ENCODE peak calls at places on chromosomes 6 and 20, in six cellular contexts. K is transverse colon; B is neuronal stem cell; R is CD4-positive, CD25-positive, alpha-beta regulatory T cell; C is CD8-positive, alpha-beta memory T cell; Q is IMR-90. J is an unnamed sample.

GRCh38 chr20:8740265-8740664 is 328.6 kb upstream of the PLCB4 start:
- DNase-seq in K (no peak), B (no peak), R (no peak), C (no peak), Q (no peak), J (no peak)

GRCh38 chr20:61640171-61640570 is 388.1 kb downstream of the CDH4 start:
- DNase-seq in K (no peak), B (no peak), R (no peak), C (no peak), Q (peak; percentile 26), J (no peak)

GRCh38 chr20:63738687-63739128 is 868 bp upstream of the SLC2A4RG start:
- DNase-seq in K (peak; percentile 80), B (peak; percentile 70), R (peak; percentile 50), C (peak; percentile 39), Q (no peak), J (no peak)

GRCh38 chr6:141169419-141169818 is 963.3 kb upstream of the GJE1 start:
- DNase-seq in K (no peak), B (no peak), R (no peak), C (no peak), Q (peak; percentile 77), J (peak; percentile 22)

GRCh38 chr20:32674362-32674789 is 635 bp upstream of the C20orf203 start:
- DNase-seq in K (peak; percentile 60), B (no peak), R (peak; percentile 69), C (peak; percentile 59), Q (peak; percentile 50), J (no peak)

GRCh38 chr6:56684342-56685101 is 41.8 kb upstream of the DST start:
- DNase-seq in K (no peak), B (no peak), R (no peak), C (no peak), Q (no peak), J (no peak)

GRCh38 chr6:2376429-2377355 is 131.3 kb upstream of the GMDS start:
- DNase-seq in K (peak; percentile 44), B (no peak), R (no peak), C (no peak), Q (peak; percentile 31), J (no peak)

GRCh38 chr6:142300758-142301251 is 1.0 kb upstream of the ADGRG6 start:
- DNase-seq in K (peak; percentile 25), B (peak; percentile 4), R (no peak), C (no peak), Q (peak; percentile 71), J (no peak)

GRCh38 chr6:10852281-10852965 is 14.1 kb upstream of the MAK start:
- DNase-seq in K (no peak), B (no peak), R (no peak), C (no peak), Q (no peak), J (no peak)

DNA sequence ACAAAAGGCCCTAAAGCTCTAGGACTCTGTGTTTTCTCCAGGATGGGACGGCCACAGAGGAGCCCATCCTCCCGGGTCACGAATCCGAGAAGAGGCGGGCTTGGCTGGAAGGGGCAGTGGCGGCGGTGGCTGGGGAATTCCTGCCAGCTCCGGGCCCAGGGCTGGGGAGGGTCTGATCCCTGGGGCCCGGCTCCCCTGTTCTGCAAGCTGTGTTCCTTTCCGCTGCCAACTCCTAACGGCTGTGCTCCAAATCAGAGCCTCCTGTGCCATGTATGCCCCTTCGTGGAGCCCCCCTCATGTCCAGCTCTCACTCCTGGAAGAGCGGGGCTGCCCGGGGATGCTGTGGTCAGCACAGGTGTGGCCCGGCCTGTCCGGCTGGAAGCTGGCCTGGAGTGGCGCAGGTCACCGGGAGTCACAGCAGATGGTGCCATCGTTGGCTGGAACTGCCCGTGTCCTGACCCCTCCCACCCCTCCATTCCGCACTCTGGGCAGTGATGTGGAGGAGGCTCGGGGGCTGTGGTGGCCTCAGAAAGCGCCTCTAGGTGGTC is 88.2 kb upstream of the MPC1 start:
- DNase-seq in K (no peak), B (no peak), R (no peak), C (no peak), Q (no peak), J (no peak)
- H3K4me1 ChIP-seq in K (no peaks in the 10 kb centered on the region), B (no peaks in the 10 kb centered on the region), R (no peaks in the 10 kb centered on the region), C (no peaks in the 10 kb centered on the region), Q (peaks cover 2% of the 10 kb centered on the region), J (no peaks in the 10 kb centered on the region)

DNA sequence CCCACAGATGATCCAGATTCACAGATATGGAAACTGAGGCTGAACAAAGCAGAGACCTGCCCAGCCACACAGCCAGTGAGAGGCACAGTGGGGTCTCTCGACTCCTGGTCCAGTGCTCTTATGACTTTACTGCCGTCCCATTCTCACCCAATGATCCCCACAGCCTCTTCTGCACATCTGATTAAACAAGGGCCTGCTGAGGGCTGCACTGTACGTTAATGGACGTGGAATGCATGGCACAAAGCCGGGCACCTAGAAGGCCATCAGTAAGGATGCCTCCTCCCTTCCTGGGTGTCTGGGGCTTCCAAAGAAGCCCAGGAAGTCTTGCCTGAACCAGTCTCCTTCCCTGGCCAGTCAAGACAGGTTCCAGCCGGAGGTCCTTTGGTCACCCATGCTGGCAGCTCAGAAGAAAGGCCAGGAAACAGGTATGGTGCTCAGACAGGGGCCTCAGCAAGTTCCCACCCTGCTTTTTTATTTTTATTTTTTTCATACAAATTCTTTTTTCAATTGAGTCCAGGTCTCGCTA is 3.8 kb downstream of the TFEB start:
- DNase-seq in K (no peak), B (no peak), R (no peak), C (no peak), Q (no peak), J (no peak)
- H3K4me1 ChIP-seq in K (peaks cover 64% of the 10 kb centered on the region), B (peaks cover 11% of the 10 kb centered on the region), R (peaks cover 47% of the 10 kb centered on the region), C (peaks cover 53% of the 10 kb centered on the region), Q (peaks cover 18% of the 10 kb centered on the region), J (peaks cover 13% of the 10 kb centered on the region)

DNA sequence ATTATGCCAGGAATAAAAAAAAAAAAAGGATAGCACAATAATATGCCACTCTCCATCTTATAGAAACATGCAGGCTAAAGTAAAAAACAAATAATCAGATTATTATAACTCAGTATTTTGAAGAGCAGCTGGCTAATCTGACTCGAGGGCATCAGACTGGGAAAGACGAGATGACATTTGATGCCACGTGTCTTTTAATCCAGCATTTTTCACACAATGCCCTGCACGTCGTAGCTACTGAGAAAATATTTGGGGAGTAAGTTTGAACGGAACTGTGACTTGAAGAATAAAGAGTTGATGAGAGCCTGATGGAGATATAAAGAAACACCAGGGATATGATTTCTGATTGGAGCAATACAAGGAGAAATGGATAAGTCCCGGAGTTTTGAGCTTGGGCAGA is 237.7 kb downstream of the ARID1B start:
- DNase-seq in K (no peak), B (no peak), R (no peak), C (no peak), Q (no peak), J (no peak)
- H3K4me1 ChIP-seq in K (no peaks in the 10 kb centered on the region), B (peaks cover 27% of the 10 kb centered on the region), R (peaks cover 5% of the 10 kb centered on the region), C (peaks cover 8% of the 10 kb centered on the region), Q (peaks cover 9% of the 10 kb centered on the region), J (peaks cover 4% of the 10 kb centered on the region)

GRCh38 chr6:5783584-5784089 is 223.1 kb downstream of the NRN1 start:
- DNase-seq in K (no peak), B (no peak), R (no peak), C (no peak), Q (no peak), J (no peak)
- H3K4me1 ChIP-seq in K (peaks cover 11% of the 10 kb centered on the region), B (peaks cover 9% of the 10 kb centered on the region), R (no peaks in the 10 kb centered on the region), C (peaks cover 13% of the 10 kb centered on the region), Q (no peaks in the 10 kb centered on the region), J (peaks cover 5% of the 10 kb centered on the region)

GRCh38 chr20:47328841-47329448 is 27.6 kb downstream of the ZMYND8 start:
- DNase-seq in K (peak; percentile 53), B (no peak), R (no peak), C (no peak), Q (no peak), J (no peak)
- H3K4me1 ChIP-seq in K (peaks cover 50% of the 10 kb centered on the region), B (no peaks in the 10 kb centered on the region), R (peaks cover under 1% of the 10 kb centered on the region), C (peaks cover 29% of the 10 kb centered on the region), Q (peaks cover 15% of the 10 kb centered on the region), J (peaks cover 6% of the 10 kb centered on the region)

GRCh38 chr6:46932941-46933340 is 11.2 kb upstream of the ADGRF5 start:
- DNase-seq in K (no peak), B (no peak), R (no peak), C (no peak), Q (no peak), J (no peak)
- H3K4me1 ChIP-seq in K (no peaks in the 10 kb centered on the region), B (no peaks in the 10 kb centered on the region), R (no peaks in the 10 kb centered on the region), C (no peaks in the 10 kb centered on the region), Q (no peaks in the 10 kb centered on the region), J (peaks cover 4% of the 10 kb centered on the region)

GRCh38 chr20:18394363-18394762 is 72.5 kb downstream of the DZANK1 start:
- DNase-seq in K (no peak), B (no peak), R (no peak), C (no peak), Q (no peak), J (no peak)

GRCh38 chr20:18391686-18392085 is 75.1 kb downstream of the DZANK1 start:
- DNase-seq in K (no peak), B (no peak), R (no peak), C (no peak), Q (no peak), J (no peak)

GRCh38 chr20:18388860-18389259 is 78.0 kb downstream of the DZANK1 start:
- DNase-seq in K (no peak), B (no peak), R (no peak), C (no peak), Q (peak; percentile 77), J (no peak)

GRCh38 chr20:18395544-18395943 is 71.3 kb downstream of the DZANK1 start:
- DNase-seq in K (no peak), B (no peak), R (no peak), C (no peak), Q (no peak), J (no peak)

DNA sequence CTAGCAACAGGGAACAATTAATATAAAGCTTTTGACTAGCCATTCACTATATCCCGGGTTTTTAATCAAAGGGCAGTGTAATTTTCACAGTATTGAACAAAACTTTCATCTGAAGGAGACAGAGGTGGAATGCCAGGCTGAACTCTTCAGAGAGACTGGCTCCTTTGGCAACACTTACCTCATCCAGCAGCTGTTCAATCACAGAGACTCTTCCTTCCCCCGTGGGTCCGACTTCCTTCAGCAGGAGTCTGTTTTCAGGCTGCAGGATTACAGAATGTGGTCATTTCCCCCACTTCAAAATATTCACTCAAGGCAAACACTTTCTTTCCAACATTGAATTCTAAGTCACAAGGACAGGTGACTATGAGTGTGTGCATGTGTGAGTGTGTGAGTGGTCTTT is 76.6 kb downstream of the DZANK1 start:
- DNase-seq in K (no peak), B (no peak), R (no peak), C (no peak), Q (no peak), J (no peak)
- H3K4me1 ChIP-seq in K (no peaks in the 10 kb centered on the region), B (peaks cover 2% of the 10 kb centered on the region), R (no peaks in the 10 kb centered on the region), C (no peaks in the 10 kb centered on the region), Q (peaks cover 2% of the 10 kb centered on the region), J (peaks cover 1% of the 10 kb centered on the region)

J was measured in iPS DF 6.9.